ENCODE peak calls at places on chromosomes 7 and 10, in four cellular contexts. Q is iPS-NIHi11, X is left ventricle myocardium superior, C is M059J. O is an unnamed sample.

GRCh38 chr10:85612378-85612775 is 754.2 kb downstream of the GRID1 start:
- DNase-seq in Q (no peak), X (no peak), C (peak), O (peak)

GRCh38 chr10:22629126-22629525 is 85.3 kb downstream of the PIP4K2A start:
- DNase-seq in Q (no peak), X (no peak), C (peak), O (no peak)

GRCh38 chr10:78862328-78862640 is 206.5 kb upstream of the ZMIZ1 start:
- DNase-seq in Q (no peak), X (no peak), C (no peak), O (no peak)

GRCh38 chr7:153567426-153567825 is 484.8 kb upstream of the DPP6 start:
- DNase-seq in Q (no peak), X (peak), C (no peak), O (no peak)

GRCh38 chr7:132777956-132778355 is 201.7 kb upstream of the PLXNA4 start:
- DNase-seq in Q (no peak), X (no peak), C (no peak), O (no peak)

GRCh38 chr10:129968937-129969527 is 5.0 kb upstream of the EBF3 start:
- DNase-seq in Q (peak), X (peak), C (no peak), O (no peak)

GRCh38 chr7:130292682-130293257 is at the start of gene CPA4:
- DNase-seq in Q (no peak), X (no peak), C (peak), O (peak)

GRCh38 chr7:30491417-30491816 is 12.8 kb upstream of the NOD1 start:
- DNase-seq in Q (no peak), X (no peak), C (no peak), O (no peak)

GRCh38 chr7:124183649-124184048 is 150.8 kb upstream of the TMEM229A start:
- DNase-seq in Q (no peak), X (no peak), C (no peak), O (no peak)

GRCh38 chr7:137681657-137682562 is 164.9 kb downstream of the DGKI start:
- DNase-seq in Q (no peak), X (no peak), C (peak), O (no peak)

GRCh38 chr7:64400401-64400800 is 86.6 kb downstream of the ZNF736 start:
- DNase-seq in Q (no peak), X (no peak), C (no peak), O (no peak)

GRCh38 chr7:128939861-128940410 is 2.2 kb downstream of the IRF5 start:
- DNase-seq in Q (no peak), X (no peak), C (no peak), O (peak)

GRCh38 chr10:119543814-119544642 is 1.5 kb upstream of the RGS10 start:
- DNase-seq in Q (peak), X (no peak), C (no peak), O (no peak)

GRCh38 chr10:97311106-97311615 is 7.9 kb upstream of the FRAT1 start:
- DNase-seq in Q (no peak), X (no peak), C (no peak), O (no peak)

GRCh38 chr7:25025218-25025671 is 45.3 kb upstream of the OSBPL3 start:
- DNase-seq in Q (no peak), X (no peak), C (peak), O (peak)

O was measured in SJSA1.